ENCODE peak calls at places on chromosomes 12 and 14, in nine cellular contexts. C is body of pancreas, N is GM12865, W is esophagus squamous epithelium, X is tibial nerve, Q is AG10803, B is mesendoderm, P is AG09309, L is HCT116. I is an unnamed sample.

GRCh38 chr12:15558915-15559528 is 230.2 kb downstream of the EPS8 start:
- DNase-seq in Q (peak; percentile 89), L (no peak), B (no peak), X (no peak), N (no peak), C (no peak), P (peak; percentile 87), W (no peak), I (no peak)

GRCh38 chr14:69460093-69460701 is 24.3 kb upstream of the PLEKHD1 start:
- DNase-seq in P (peak; percentile 71), X (peak; percentile 44), Q (peak; percentile 85), B (peak; percentile 62), W (no peak), C (peak; percentile 82), N (peak; percentile 75), L (peak; percentile 63), I (peak; percentile 48)

GRCh38 chr12:91980345-91980744 is 165.3 kb downstream of the BTG1 start:
- DNase-seq in W (no peak), P (no peak), L (no peak), N (no peak), Q (no peak), X (no peak), B (no peak), C (no peak), I (no peak)

GRCh38 chr14:36585100-36585499 is 2.7 kb upstream of the NKX2-8 start:
- DNase-seq in L (no peak), P (no peak), X (no peak), Q (no peak), B (no peak), C (no peak), W (no peak), N (no peak), I (no peak)

GRCh38 chr14:64074961-64075619 is 219.1 kb downstream of the ESR2 start:
- DNase-seq in C (no peak), P (no peak), W (no peak), X (no peak), L (no peak), N (no peak), Q (peak; percentile 52), B (no peak), I (no peak)

GRCh38 chr12:127108360-127109215 is 1158.4 kb upstream of the TMEM132C start:
- DNase-seq in N (peak; percentile 69), B (peak; percentile 65), P (peak; percentile 24), W (no peak), Q (peak; percentile 64), X (peak; percentile 75), C (peak; percentile 65), L (peak; percentile 35), I (no peak)

GRCh38 chr12:32309811-32310755 is 89.3 kb upstream of the FGD4 start:
- DNase-seq in Q (no peak), N (no peak), X (no peak), B (no peak), C (no peak), W (no peak), P (no peak), L (no peak), I (peak; percentile 67)

GRCh38 chr12:89038831-89039509 is 313.3 kb downstream of the DUSP6 start:
- DNase-seq in N (peak; percentile 32), P (no peak), C (no peak), Q (no peak), L (no peak), B (no peak), W (no peak), X (no peak), I (no peak)

GRCh38 chr12:64781374-64782029 is 22.3 kb upstream of the GNS start:
- DNase-seq in C (peak; percentile 69), P (no peak), Q (no peak), N (no peak), X (no peak), W (no peak), L (no peak), B (peak; percentile 32), I (no peak)

GRCh38 chr12:68960162-68960501 is 27.2 kb upstream of the CPM start:
- DNase-seq in W (no peak), P (no peak), B (no peak), L (no peak), Q (peak; percentile 60), N (no peak), X (no peak), C (no peak), I (no peak)

GRCh38 chr14:36604757-36605505 is 22.5 kb upstream of the NKX2-8 start:
- DNase-seq in Q (peak; percentile 71), P (peak; percentile 40), B (peak; percentile 91), W (no peak), C (peak; percentile 72), N (peak; percentile 73), L (peak; percentile 76), X (peak; percentile 51), I (peak; percentile 23)

GRCh38 chr12:110579889-110580253 is 3.2 kb downstream of the PPTC7 start:
- DNase-seq in W (no peak), N (no peak), C (no peak), X (no peak), P (no peak), B (no peak), Q (no peak), L (no peak), I (no peak)

GRCh38 chr12:110577717-110578521 is 5.2 kb downstream of the PPTC7 start:
- DNase-seq in N (peak; percentile 81), L (peak; percentile 97), W (no peak), P (peak; percentile 61), Q (peak; percentile 73), C (no peak), X (no peak), B (no peak), I (no peak)

GRCh38 chr12:110579239-110579888 is 3.8 kb downstream of the PPTC7 start:
- DNase-seq in X (no peak), C (no peak), Q (no peak), L (no peak), N (peak; percentile 58), B (no peak), W (no peak), P (no peak), I (no peak)

GRCh38 chr12:110576504-110576903 is 6.6 kb downstream of the PPTC7 start:
- DNase-seq in Q (no peak), P (no peak), B (no peak), X (no peak), L (no peak), C (no peak), W (no peak), N (no peak), I (no peak)

GRCh38 chr12:110578522-110579238 is 4.4 kb downstream of the PPTC7 start:
- DNase-seq in N (no peak), P (no peak), L (peak; percentile 88), C (no peak), B (no peak), X (no peak), Q (no peak), W (no peak), I (no peak)
- H3K4me3 ChIP-seq in N (peak overlapping the region; percentile 76), P (no peak overlapping the region), L (peak overlapping the region; percentile 23), C (no peak overlapping the region), B (no peak overlapping the region), X (no peak overlapping the region), Q (no peak overlapping the region), W (no peak overlapping the region), I (no peak overlapping the region)

DNA sequence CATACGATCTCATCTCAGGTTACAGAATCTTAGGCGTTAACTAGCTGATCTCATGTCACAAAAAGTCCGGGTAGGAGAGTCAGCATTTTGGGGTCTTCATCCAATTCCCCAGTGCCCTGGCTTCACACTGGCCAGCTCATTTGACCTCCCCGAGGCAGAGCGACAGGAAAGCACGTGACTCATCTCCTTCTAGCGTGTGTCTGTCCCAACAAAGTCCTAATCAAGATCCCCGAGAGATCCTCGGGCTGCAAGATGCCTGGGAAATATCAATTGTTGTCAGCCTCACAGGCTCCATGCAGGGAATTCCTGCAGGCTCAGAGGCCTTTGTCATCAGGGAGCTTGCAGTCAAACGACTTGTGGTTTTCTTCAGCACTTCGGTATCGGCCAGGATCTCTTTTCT is 57.5 kb downstream of the ZNF664 start:
- DNase-seq in Q (peak; percentile 74), P (no peak), L (no peak), B (peak; percentile 95), W (no peak), N (no peak), C (peak; percentile 48), X (peak; percentile 14), I (no peak)
- H3K4me3 ChIP-seq in Q (no peak overlapping the region), P (no peak overlapping the region), L (no peak overlapping the region), B (no peak overlapping the region), W (no peak overlapping the region), N (no peak overlapping the region), C (no peak overlapping the region), X (no peak overlapping the region), I (no peak overlapping the region)

GRCh38 chr12:128947199-128947598 is 93.9 kb downstream of the GLT1D1 start:
- DNase-seq in Q (no peak), N (no peak), L (no peak), C (no peak), W (no peak), B (no peak), P (no peak), X (no peak), I (no peak)
- H3K4me3 ChIP-seq in Q (no peak overlapping the region), N (no peak overlapping the region), L (no peak overlapping the region), C (no peak overlapping the region), W (no peak overlapping the region), B (no peak overlapping the region), P (no peak overlapping the region), X (no peak overlapping the region), I (no peak overlapping the region)

GRCh38 chr14:104799657-104800599 is 973 bp upstream of the ZBTB42 start:
- DNase-seq in N (peak; percentile 85), L (no peak), W (peak; percentile 32), X (peak; percentile 69), P (no peak), Q (peak; percentile 71), C (peak; percentile 91), B (peak; percentile 84), I (no peak)

GRCh38 chr14:104802120-104802912 is 1.4 kb downstream of the ZBTB42 start:
- DNase-seq in L (no peak), P (no peak), X (no peak), Q (no peak), C (no peak), W (no peak), N (no peak), B (no peak), I (no peak)

GRCh38 chr14:104799239-104799599 is 1.7 kb upstream of the ZBTB42 start:
- DNase-seq in W (no peak), Q (no peak), L (no peak), X (no peak), P (no peak), N (no peak), C (no peak), B (no peak), I (no peak)

GRCh38 chr14:104801284-104802119 is 601 bp downstream of the ZBTB42 start:
- DNase-seq in X (no peak), B (no peak), Q (no peak), L (no peak), P (no peak), C (peak; percentile 66), N (no peak), W (no peak), I (no peak)

DNA sequence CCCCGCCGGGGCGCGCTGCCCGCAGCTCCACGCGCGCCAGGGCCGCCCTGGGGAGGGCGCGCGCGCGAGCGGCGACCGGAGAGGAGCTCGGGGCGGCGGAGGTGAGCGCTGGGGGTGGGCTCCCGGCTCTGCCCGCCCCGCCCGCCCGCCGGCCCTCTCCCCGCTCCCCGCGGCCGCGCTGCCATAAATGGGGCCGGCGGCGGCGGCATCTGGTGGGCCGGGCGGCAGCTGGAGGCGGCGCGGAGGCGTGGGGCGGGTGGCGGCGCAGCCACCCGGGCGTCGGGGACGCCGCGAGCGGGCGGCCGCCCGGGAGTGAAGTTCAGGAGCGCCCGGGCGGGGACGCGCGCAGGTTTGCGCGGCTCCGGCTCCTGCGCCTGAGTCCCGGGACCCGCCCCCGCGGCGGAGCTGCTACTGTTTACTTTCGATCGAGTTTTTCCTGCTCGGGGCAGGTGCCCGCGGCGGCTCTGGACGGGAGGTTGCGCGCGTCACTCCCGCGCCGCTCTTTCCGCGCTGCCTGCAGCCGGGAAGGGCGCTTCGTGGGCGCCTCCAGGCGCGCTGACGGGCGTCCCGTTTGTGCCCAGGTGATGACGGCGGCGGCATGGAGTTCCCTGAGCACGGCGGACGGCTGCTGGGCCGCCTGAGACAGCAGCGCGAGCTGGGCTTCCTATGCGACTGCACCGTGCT is at the start of gene ZBTB42:
- DNase-seq in X (no peak), Q (peak; percentile 41), N (peak; percentile 67), L (no peak), C (peak; percentile 95), W (peak; percentile 21), P (no peak), B (peak; percentile 42), I (no peak)
- H3K4me3 ChIP-seq in X (peak within 1 kb of the TSS; percentile 93), Q (peak within 1 kb of the TSS; percentile 62), N (peak within 1 kb of the TSS; percentile 62), L (peak within 1 kb of the TSS; percentile 56), C (peak within 1 kb of the TSS; percentile 42), W (peak within 1 kb of the TSS; percentile 55), P (peak within 1 kb of the TSS; percentile 49), B (peak within 1 kb of the TSS; percentile 55), I (peak within 1 kb of the TSS; percentile 62)

I was measured in kidney epithelial cell.